ENCODE peak calls at places on chromosomes 16 and 17, in nine cellular contexts. J is prostate gland, D is testis, E is body of pancreas, R is tibial nerve, S is esophagus muscularis mucosa, A is adrenal gland, F is suprapubic skin, Z is IMR-90. C is an unnamed sample.

GRCh38 chr17:3990391-3991127 is 26.3 kb upstream of the ATP2A3 start:
- DNase-seq in J (no peak), D (no peak), E (no peak), R (no peak), S (no peak), A (no peak), F (peak; percentile 50), Z (peak; percentile 22), C (no peak)

GRCh38 chr17:38663125-38663751 is 11.5 kb downstream of the EPOP start:
- DNase-seq in J (no peak), D (peak; percentile 82), E (peak; percentile 84), R (no peak), S (no peak), A (peak; percentile 60), F (no peak), Z (peak; percentile 29), C (peak; percentile 76)

GRCh38 chr16:77788196-77789084 is at the start of gene VAT1L:
- DNase-seq in J (no peak), D (peak; percentile 82), E (peak; percentile 37), R (no peak), S (no peak), A (peak; percentile 42), F (no peak), Z (peak; percentile 63), C (no peak)

GRCh38 chr17:78847052-78847451 is 6.4 kb upstream of the USP36 start:
- DNase-seq in J (no peak), D (no peak), E (no peak), R (no peak), S (no peak), A (no peak), F (no peak), Z (no peak), C (no peak)

GRCh38 chr17:38469875-38470274 is 41.6 kb downstream of the ARHGAP23 start:
- DNase-seq in J (no peak), D (no peak), E (no peak), R (no peak), S (no peak), A (no peak), F (no peak), Z (peak; percentile 72), C (peak; percentile 72)

GRCh38 chr17:34139996-34140395 is 115.1 kb upstream of the CCL2 start:
- DNase-seq in J (no peak), D (no peak), E (no peak), R (no peak), S (no peak), A (no peak), F (no peak), Z (no peak), C (no peak)

GRCh38 chr17:39782980-39783379 is 45.2 kb downstream of the GRB7 start:
- DNase-seq in J (no peak), D (no peak), E (no peak), R (no peak), S (no peak), A (no peak), F (no peak), Z (no peak), C (no peak)

GRCh38 chr16:47467501-47467900 is 6.4 kb downstream of the PHKB start:
- DNase-seq in J (no peak), D (no peak), E (no peak), R (no peak), S (no peak), A (no peak), F (no peak), Z (no peak), C (no peak)

GRCh38 chr17:51260237-51260959 is at the start of gene UTP18:
- DNase-seq in J (peak; percentile 96), D (peak; percentile 96), E (peak; percentile 97), R (peak; percentile 92), S (peak; percentile 99), A (peak; percentile 98), F (peak; percentile 98), Z (peak; percentile 97), C (peak; percentile 96)
- TF ChIP-seq POLR2A in J (peak; percentile 47), D (no peak), E (peak; percentile 73), R (no peak), S (peak; percentile 39), A (peak; percentile 66), F (peak; percentile 36), Z (peak; percentile 75), C (no peak)

DNA sequence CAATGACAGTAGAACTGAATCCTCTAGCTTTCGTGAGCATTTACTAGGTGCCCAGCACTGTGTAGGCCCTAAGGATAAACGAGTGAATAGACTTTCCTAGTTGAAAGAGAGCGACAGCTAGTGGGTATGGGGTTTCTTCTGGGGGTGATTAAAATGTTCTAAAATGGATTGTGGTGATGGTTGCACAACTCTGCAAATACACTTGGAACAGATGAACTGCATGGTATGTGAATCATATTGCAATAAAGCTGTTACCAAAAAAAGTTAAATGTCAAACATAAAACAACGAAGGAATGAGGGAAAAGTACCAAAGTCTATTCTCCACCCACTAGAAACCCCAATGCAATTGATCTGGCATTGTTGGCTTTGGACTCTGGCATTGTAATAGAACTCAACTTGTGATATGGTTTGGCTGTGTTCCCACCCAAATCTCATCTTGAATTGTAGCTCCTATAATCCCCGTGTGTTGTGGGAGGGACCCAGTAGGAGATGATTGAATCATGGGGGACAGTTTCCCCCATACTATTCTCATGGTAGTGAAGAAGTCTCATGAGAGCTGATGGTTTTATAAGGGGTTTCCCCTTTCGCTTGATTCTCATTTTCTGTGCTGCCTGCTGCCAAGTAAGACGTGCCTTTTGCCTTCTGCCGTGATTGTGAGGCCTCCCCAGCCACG is 70.5 kb downstream of the MARF1 start:
- DNase-seq in J (no peak), D (no peak), E (no peak), R (no peak), S (no peak), A (no peak), F (no peak), Z (peak; percentile 67), C (no peak)
- TF ChIP-seq CTCF in J (no peak), D (no peak), E (no peak), R (no peak), S (no peak), A (no peak), F (no peak), Z (no peak), C (no peak)

GRCh38 chr17:29927546-29927945 is 2.5 kb downstream of the SSH2 start:
- DNase-seq in J (no peak), D (no peak), E (no peak), R (no peak), S (no peak), A (no peak), F (no peak), Z (no peak), C (no peak)

GRCh38 chr17:29930399-29931010 is 477 bp upstream of the SSH2 start:
- DNase-seq in J (peak; percentile 4), D (peak; percentile 23), E (peak; percentile 12), R (no peak), S (no peak), A (no peak), F (no peak), Z (peak; percentile 41), C (peak; percentile 27)

GRCh38 chr17:29929006-29929543 is 953 bp downstream of the SSH2 start:
- DNase-seq in J (peak; percentile 10), D (no peak), E (peak; percentile 56), R (no peak), S (no peak), A (peak; percentile 24), F (no peak), Z (no peak), C (peak; percentile 47)

GRCh38 chr17:29931253-29931932 is 1.4 kb upstream of the SSH2 start:
- DNase-seq in J (peak; percentile 68), D (peak; percentile 83), E (peak; percentile 79), R (peak; percentile 53), S (no peak), A (peak; percentile 58), F (peak; percentile 63), Z (peak; percentile 78), C (peak; percentile 85)

DNA sequence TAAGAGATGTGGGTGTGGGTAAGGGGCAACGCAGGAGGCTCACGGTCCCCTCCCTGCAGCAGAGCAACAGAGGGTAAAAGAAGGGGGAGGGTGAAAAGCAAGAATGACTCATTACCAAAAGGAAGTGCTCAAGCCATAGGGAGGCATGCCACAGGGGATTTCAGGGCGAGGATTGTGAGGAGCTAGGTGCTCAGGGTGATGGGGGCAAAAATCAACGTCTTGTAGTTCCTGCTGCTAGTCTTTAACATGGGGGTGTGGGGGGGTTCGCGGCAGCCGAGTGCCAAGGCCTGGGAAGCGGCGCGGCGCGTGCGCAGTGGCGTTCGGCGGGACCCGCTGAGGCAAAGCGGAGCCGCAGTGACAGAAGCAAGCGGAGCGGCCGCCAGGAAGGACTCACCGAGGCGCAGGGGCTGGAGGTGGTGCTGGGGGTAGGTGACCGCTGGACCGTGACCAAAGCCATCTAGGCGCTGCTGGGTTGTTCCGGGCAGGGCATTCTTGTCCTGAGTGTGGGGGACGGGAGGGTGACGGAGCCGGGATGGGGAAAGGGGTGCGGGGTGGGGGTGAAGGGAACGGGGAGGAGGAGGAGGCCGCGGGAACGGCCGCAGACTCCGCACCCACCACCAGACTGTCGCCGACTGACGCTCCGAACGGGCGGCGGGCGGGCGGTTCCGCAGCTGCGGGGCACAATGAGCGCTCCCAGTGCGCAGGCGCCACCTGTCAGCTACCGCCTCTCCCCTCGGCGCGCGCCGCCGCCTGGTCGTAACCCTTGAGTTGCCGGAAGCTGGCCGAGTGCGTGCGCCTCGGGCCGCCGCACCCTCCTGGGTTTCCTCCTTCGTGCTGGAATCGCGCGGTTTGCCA is at the start of gene SSH2:
- DNase-seq in J (peak; percentile 79), D (peak; percentile 90), E (peak; percentile 92), R (peak; percentile 55), S (peak; percentile 93), A (peak; percentile 85), F (peak; percentile 89), Z (peak; percentile 73), C (peak; percentile 94)
- TF ChIP-seq POLR2A in J (peak; percentile 59), D (no peak), E (peak; percentile 64), R (no peak), S (no peak), A (peak; percentile 26), F (no peak), Z (no peak), C (peak; percentile 11)

GRCh38 chr16:12906765-12907516 is 5.5 kb downstream of the SHISA9 start:
- DNase-seq in J (no peak), D (no peak), E (no peak), R (no peak), S (no peak), A (no peak), F (no peak), Z (no peak), C (no peak)

GRCh38 chr16:12903325-12904040 is 2.1 kb downstream of the SHISA9 start:
- DNase-seq in J (no peak), D (no peak), E (no peak), R (no peak), S (no peak), A (no peak), F (no peak), Z (no peak), C (peak; percentile 50)

GRCh38 chr16:12906271-12906670 is 4.9 kb downstream of the SHISA9 start:
- DNase-seq in J (no peak), D (no peak), E (no peak), R (no peak), S (peak; percentile 75), A (no peak), F (no peak), Z (no peak), C (no peak)

GRCh38 chr16:12904041-12904671 is 2.8 kb downstream of the SHISA9 start:
- DNase-seq in J (no peak), D (no peak), E (no peak), R (no peak), S (no peak), A (no peak), F (no peak), Z (no peak), C (peak; percentile 27)

DNA sequence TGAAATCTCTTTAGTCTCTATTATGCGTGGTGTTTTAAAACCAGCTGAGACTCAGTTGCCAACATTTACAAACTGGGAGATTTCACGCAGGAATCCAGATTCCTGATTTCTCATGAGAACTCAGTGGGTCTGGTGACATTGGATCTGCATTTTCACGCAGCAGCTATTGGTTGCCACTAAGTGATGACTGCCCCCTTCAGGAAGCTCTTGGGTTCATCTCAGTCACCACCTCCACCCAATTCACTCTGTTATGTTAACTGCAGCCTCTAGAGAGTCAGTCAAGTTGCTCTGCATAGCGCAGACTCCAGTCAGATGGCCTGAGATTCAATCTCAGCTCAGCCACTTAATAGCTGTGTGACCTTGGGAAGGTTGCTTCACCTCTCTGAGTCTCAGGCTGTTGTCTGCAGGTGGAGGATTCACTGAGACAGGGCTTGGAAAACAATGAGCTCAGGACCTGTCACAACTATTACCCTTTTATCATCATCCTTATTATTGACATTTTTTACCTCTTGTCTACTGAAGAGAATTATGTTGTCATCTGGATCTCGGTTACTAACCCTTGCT is 6.4 kb downstream of the SHISA9 start:
- DNase-seq in J (no peak), D (no peak), E (no peak), R (no peak), S (no peak), A (no peak), F (no peak), Z (no peak), C (no peak)
- TF ChIP-seq CTCF in J (no peak), D (no peak), E (no peak), R (no peak), S (no peak), A (no peak), F (no peak), Z (no peak), C (no peak)

C was measured in upper lobe of left lung.